ENCODE peak calls at places on chromosomes 12 and 14, in seven cellular contexts. S is tibial nerve, K is ascending aorta, R is right atrium auricular region, V is heart right ventricle, X is IMR-90, F is aorta. I is an unnamed sample. For H3K36me3 and H3K4me1, the result is how much of the 10 kb centered on the place peaks cover.

GRCh38 chr12:754238-754816 is 1.9 kb downstream of the WNK1 start:
- DNase-seq in R (no peak), K (no peak), F (no peak), S (no peak), X (no peak), V (peak), I (no peak)

GRCh38 chr14:85315891-85316290 is 214.1 kb upstream of the FLRT2 start:
- DNase-seq in K (no peak), R (no peak), V (no peak), X (no peak), F (no peak), S (no peak), I (no peak)

GRCh38 chr12:30823764-30824163 is 69.0 kb upstream of the CAPRIN2 start:
- DNase-seq in F (no peak), R (peak), S (no peak), K (no peak), V (no peak), X (no peak), I (no peak)

GRCh38 chr14:47674148-47674545 is 1.3 kb downstream of the MDGA2 start:
- DNase-seq in K (no peak), X (no peak), R (no peak), V (no peak), S (no peak), F (peak), I (peak)

GRCh38 chr14:75513911-75514672 is 8.2 kb upstream of the BATF start:
- DNase-seq in K (no peak), V (no peak), F (no peak), S (no peak), X (no peak), R (no peak), I (peak)

GRCh38 chr14:80425686-80426085 is 214.4 kb upstream of the DIO2 start:
- DNase-seq in K (no peak), X (peak), V (no peak), S (no peak), R (no peak), F (no peak), I (no peak)

GRCh38 chr14:49966304-49966809 is 73.5 kb downstream of the ARF6 start:
- DNase-seq in R (no peak), V (no peak), X (no peak), K (no peak), S (no peak), F (no peak), I (no peak)

GRCh38 chr14:102323102-102323501 is 3.6 kb downstream of the ZNF839 start:
- DNase-seq in K (peak), F (peak), S (peak), X (peak), V (peak), R (peak), I (no peak)

GRCh38 chr14:105537580-105538474 is 11.4 kb downstream of the TMEM121 start:
- DNase-seq in V (peak), F (peak), R (no peak), S (no peak), X (no peak), K (no peak), I (peak)

GRCh38 chr14:75452900-75453816 is 25.3 kb downstream of the JDP2 start:
- DNase-seq in F (peak), S (peak), V (peak), X (peak), K (peak), R (peak), I (peak)

GRCh38 chr14:30177776-30178175 is 250.1 kb upstream of the PRKD1 start:
- DNase-seq in S (no peak), V (no peak), F (no peak), X (no peak), R (no peak), K (no peak), I (no peak)

GRCh38 chr12:46214668-46215429 is 54.0 kb downstream of the SLC38A1 start:
- DNase-seq in R (no peak), X (peak), S (no peak), V (no peak), K (peak), F (no peak), I (no peak)

GRCh38 chr12:6662906-6663742 is at the start of gene ING4:
- DNase-seq in R (peak), S (peak), F (peak), V (peak), K (peak), X (peak), I (peak)

GRCh38 chr12:6662602-6662905 is 365 bp downstream of the ING4 start:
- DNase-seq in R (no peak), X (no peak), V (no peak), K (no peak), S (no peak), F (no peak), I (no peak)

GRCh38 chr12:6664902-6665301 is 2.0 kb upstream of the ING4 start:
- DNase-seq in S (no peak), X (no peak), K (no peak), F (no peak), V (no peak), R (no peak), I (no peak)

GRCh38 chr12:6667559-6668210 is 4.8 kb upstream of the ING4 start:
- DNase-seq in V (no peak), F (no peak), S (no peak), R (no peak), K (no peak), X (no peak), I (no peak)

DNA sequence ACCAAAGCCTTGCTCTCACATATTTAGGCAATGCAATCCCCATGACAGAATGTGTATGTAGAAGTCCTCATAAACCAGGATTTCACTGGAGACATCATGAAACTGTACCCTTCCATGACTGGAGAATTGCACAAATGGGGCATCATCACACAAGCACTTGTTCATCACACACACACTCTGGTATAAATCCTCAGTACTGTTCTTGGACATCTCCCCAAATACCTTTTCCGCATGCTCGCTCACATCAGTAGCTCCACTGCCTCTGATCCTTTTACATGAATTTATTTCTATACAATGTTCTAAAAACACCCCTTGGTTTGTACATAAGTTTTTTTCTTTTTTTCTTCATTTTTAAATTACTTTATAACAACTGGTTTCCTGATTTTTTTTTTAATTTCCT is 3.3 kb upstream of the ING4 start:
- DNase-seq in R (no peak), V (no peak), F (no peak), X (no peak), K (no peak), S (no peak), I (no peak)
- H3K36me3 ChIP-seq in R (under half), V (half or more), F (under half), X (under half), K (under half), S (half or more), I (half or more)

DNA sequence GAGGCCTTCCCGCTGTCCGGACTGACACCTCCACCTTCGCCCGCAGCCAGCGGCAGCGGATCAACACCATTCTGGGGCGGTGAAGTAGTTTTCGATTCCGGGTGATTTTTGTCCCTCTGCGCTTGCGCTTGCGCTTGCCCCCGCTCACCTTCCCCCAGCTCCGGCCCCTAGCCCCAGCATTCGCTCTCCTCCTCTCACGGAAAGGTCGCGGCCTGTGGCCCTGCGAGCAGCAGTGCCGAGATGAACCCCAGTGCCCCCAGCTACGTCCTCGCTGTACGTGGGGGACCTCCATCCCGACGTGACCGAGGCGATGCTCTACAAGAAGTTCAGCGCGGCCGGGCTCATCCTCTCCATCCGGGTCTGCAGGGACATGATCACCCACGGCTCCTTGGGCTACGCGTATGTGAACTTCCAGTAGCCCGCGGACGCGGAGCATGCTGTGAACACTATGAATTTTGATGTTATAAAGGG is 22.7 kb upstream of the SRGAP1 start:
- DNase-seq in F (peak), R (no peak), V (no peak), S (peak), K (no peak), X (peak), I (peak)
- H3K4me3 ChIP-seq in F (peak), R (peak), V (peak), S (peak), K (peak), X (peak), I (peak)

GRCh38 chr12:116217045-116217444 is 60.4 kb downstream of the MED13L start:
- DNase-seq in S (no peak), K (no peak), V (no peak), F (no peak), R (no peak), X (no peak), I (no peak)
- H3K4me1 ChIP-seq in S (under half), K (half or more), V (under half), F (under half), R (under half), X (under half), I (under half)

GRCh38 chr12:53532524-53533445 is 25.5 kb upstream of the NPFF start:
- DNase-seq in V (no peak), F (no peak), K (no peak), X (no peak), S (no peak), R (no peak), I (no peak)

GRCh38 chr12:53533476-53533875 is 26.2 kb upstream of the NPFF start:
- DNase-seq in V (no peak), K (no peak), R (no peak), S (no peak), F (no peak), X (no peak), I (no peak)

GRCh38 chr12:53538209-53538689 is 31.0 kb upstream of the NPFF start:
- DNase-seq in K (no peak), F (no peak), S (no peak), R (no peak), X (peak), V (no peak), I (no peak)

GRCh38 chr12:53539526-53539925 is 32.2 kb upstream of the NPFF start:
- DNase-seq in X (no peak), V (no peak), K (no peak), F (no peak), R (no peak), S (no peak), I (no peak)

GRCh38 chr12:53536962-53537361 is 29.7 kb upstream of the NPFF start:
- DNase-seq in K (no peak), S (no peak), R (no peak), X (no peak), V (no peak), F (no peak), I (peak)
- H3K36me3 ChIP-seq in K (half or more), S (half or more), R (half or more), X (under half), V (half or more), F (under half), I (half or more)

GRCh38 chr12:27801630-27802029 is 21.6 kb upstream of the MANSC4 start:
- DNase-seq in V (no peak), S (no peak), F (no peak), K (peak), X (no peak), R (no peak), I (no peak)

GRCh38 chr12:27797301-27798025 is 17.4 kb upstream of the MANSC4 start:
- DNase-seq in R (no peak), S (no peak), V (no peak), K (peak), F (no peak), X (no peak), I (no peak)

GRCh38 chr12:27802511-27802910 is 22.5 kb upstream of the MANSC4 start:
- DNase-seq in V (no peak), K (peak), F (no peak), R (no peak), X (no peak), S (no peak), I (no peak)

GRCh38 chr12:27802936-27803335 is 22.9 kb upstream of the MANSC4 start:
- DNase-seq in K (peak), X (no peak), S (no peak), V (no peak), F (no peak), R (no peak), I (no peak)

GRCh38 chr12:27800819-27801218 is 20.8 kb upstream of the MANSC4 start:
- DNase-seq in K (no peak), R (no peak), X (no peak), S (no peak), V (no peak), F (no peak), I (no peak)
- H3K4me3 ChIP-seq in K (no peak), R (no peak), X (no peak), S (no peak), V (no peak), F (no peak), I (no peak)

DNA sequence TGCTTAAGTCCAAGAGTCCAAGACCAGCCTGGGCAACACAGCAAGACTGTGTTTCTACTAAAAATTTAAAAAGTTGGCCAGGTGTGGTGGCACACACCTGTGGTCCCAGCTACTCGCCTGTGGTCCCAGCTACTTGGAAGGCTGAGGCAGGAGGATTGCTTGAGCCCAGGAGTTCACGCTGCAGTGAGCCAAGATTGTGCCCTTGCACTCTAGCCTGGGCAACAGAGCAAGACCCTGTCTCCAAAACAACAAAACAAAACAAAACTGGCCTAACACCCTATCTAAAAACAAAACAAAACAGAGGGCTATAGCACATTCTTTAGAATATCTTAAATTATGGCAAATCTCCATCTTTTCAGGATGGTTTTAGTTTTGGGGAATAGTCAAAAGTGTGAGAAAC is 3.1 kb upstream of the LYZ start:
- DNase-seq in K (no peak), X (no peak), F (no peak), S (no peak), R (no peak), V (no peak), I (no peak)
- H3K4me1 ChIP-seq in K (under half), X (under half), F (under half), S (under half), R (under half), V (under half), I (half or more)

GRCh38 chr12:6860116-6860515 is 7.2 kb upstream of the TPI1 start:
- DNase-seq in R (no peak), K (no peak), V (no peak), S (no peak), F (no peak), X (no peak), I (no peak)
- H3K36me3 ChIP-seq in R (half or more), K (half or more), V (half or more), S (half or more), F (under half), X (half or more), I (under half)